ENCODE peak calls at places on chromosomes 13 and 19, in ten cellular contexts. Q is skeletal muscle cell; X is activated CD4-positive, alpha-beta T cell treated with anti-CD3 and anti-CD28 coated beads, Interleukin-2, amount 10 ng/mL, durations not matched to agents 7 days and 5 days; K is stimulated activated CD4-positive, alpha-beta T cell treated with anti-CD3 and anti-CD28 coated beads, Interleukin-1b, Interleukin-23, amount 100 ng/mL, for 4 hours; R is hepatocyte; U is NCI-H2081 treated with DMSO at 0.1 percent for 48 hours; M is T-helper 17 cell; D is GM06990; N is osteoblast; T is CD8-positive, alpha-beta memory T cell. V is an unnamed sample.
A peak's percentile ranks its signal among the peaks of the same experiment; 100 is the strongest.

GRCh38 chr19:43983544-43983911 is 460 bp upstream of the ZNF155 start:
- DNase-seq in Q (no peak), X (no peak), K (no peak), R (no peak), U (no peak), M (no peak), D (no peak), N (no peak), T (no peak), V (no peak)

GRCh38 chr19:3680939-3681338 is 19.3 kb downstream of the PIP5K1C start:
- DNase-seq in Q (no peak), X (no peak), K (no peak), R (no peak), U (no peak), M (no peak), D (no peak), N (no peak), T (no peak), V (no peak)

GRCh38 chr13:59409211-59409610 is 754.5 kb downstream of the DIAPH3 start:
- DNase-seq in Q (peak; percentile 49), X (no peak), K (no peak), R (peak; percentile 38), U (no peak), M (no peak), D (no peak), N (no peak), T (no peak), V (no peak)

GRCh38 chr19:1567116-1567847 is 843 bp downstream of the MEX3D start:
- DNase-seq in Q (no peak), X (no peak), K (no peak), R (peak; percentile 71), U (no peak), M (no peak), D (no peak), N (peak; percentile 97), T (no peak), V (no peak)

GRCh38 chr13:67231481-67231940 is 1.4 kb upstream of the PCDH9 start:
- DNase-seq in Q (no peak), X (no peak), K (no peak), R (no peak), U (no peak), M (no peak), D (no peak), N (peak; percentile 47), T (no peak), V (no peak)

GRCh38 chr13:38348890-38349289 is 761 bp upstream of the UFM1 start:
- DNase-seq in Q (peak; percentile 25), X (peak; percentile 20), K (peak; percentile 34), R (peak; percentile 51), U (no peak), M (no peak), D (peak; percentile 4), N (peak; percentile 56), T (peak; percentile 47), V (no peak)

GRCh38 chr13:79988573-79988972 is 352.4 kb downstream of the SPRY2 start:
- DNase-seq in Q (peak; percentile 65), X (no peak), K (no peak), R (peak; percentile 64), U (no peak), M (no peak), D (no peak), N (peak; percentile 39), T (no peak), V (no peak)

GRCh38 chr13:66219493-66219892 is 1010.6 kb downstream of the PCDH9 start:
- DNase-seq in Q (no peak), X (no peak), K (no peak), R (no peak), U (no peak), M (no peak), D (no peak), N (no peak), T (no peak), V (no peak)

GRCh38 chr13:114222461-114222968 is 12.2 kb upstream of the CDC16 start:
- DNase-seq in Q (no peak), X (no peak), K (no peak), R (no peak), U (no peak), M (no peak), D (peak; percentile 37), N (no peak), T (no peak), V (no peak)

GRCh38 chr19:55058781-55059610 is 4.0 kb downstream of the RDH13 start:
- DNase-seq in Q (no peak), X (no peak), K (no peak), R (no peak), U (no peak), M (no peak), D (no peak), N (peak; percentile 38), T (no peak), V (no peak)

GRCh38 chr19:46218160-46218559 is 11.4 kb upstream of the IGFL1 start:
- DNase-seq in Q (no peak), X (peak; percentile 58), K (no peak), R (peak; percentile 68), U (no peak), M (no peak), D (no peak), N (no peak), T (peak; percentile 31), V (peak; percentile 26)

GRCh38 chr19:48354332-48354992 is 9.3 kb downstream of the TMEM143 start:
- DNase-seq in Q (no peak), X (no peak), K (no peak), R (peak; percentile 56), U (no peak), M (no peak), D (no peak), N (no peak), T (no peak), V (no peak)

GRCh38 chr19:17611462-17612244 is 56.2 kb downstream of the COLGALT1 start:
- DNase-seq in Q (no peak), X (no peak), K (no peak), R (no peak), U (no peak), M (no peak), D (no peak), N (peak; percentile 77), T (no peak), V (no peak)

GRCh38 chr13:98826156-98826555 is 73.7 kb upstream of the SLC15A1 start:
- DNase-seq in Q (no peak), X (no peak), K (no peak), R (no peak), U (no peak), M (no peak), D (no peak), N (no peak), T (no peak), V (no peak)

GRCh38 chr19:44582581-44583265 is 30.6 kb upstream of the IGSF23 start:
- DNase-seq in Q (no peak), X (no peak), K (no peak), R (no peak), U (no peak), M (no peak), D (peak; percentile 13), N (no peak), T (no peak), V (no peak)

GRCh38 chr19:12611361-12611699 is 610 bp downstream of the ZNF791 start:
- DNase-seq in Q (peak; percentile 27), X (peak; percentile 12), K (no peak), R (peak; percentile 89), U (peak; percentile 1), M (no peak), D (no peak), N (peak; percentile 95), T (no peak), V (peak; percentile 78)

GRCh38 chr13:39840201-39840600 is 184.7 kb downstream of the COG6 start:
- DNase-seq in Q (no peak), X (no peak), K (no peak), R (no peak), U (no peak), M (no peak), D (no peak), N (peak; percentile 84), T (no peak), V (no peak)

GRCh38 chr13:60467098-60467497 is 70.1 kb downstream of the TDRD3 start:
- DNase-seq in Q (no peak), X (no peak), K (no peak), R (no peak), U (no peak), M (no peak), D (no peak), N (no peak), T (no peak), V (no peak)

GRCh38 chr13:27374650-27375049 is 49.8 kb upstream of the GTF3A start:
- DNase-seq in Q (peak; percentile 53), X (peak; percentile 59), K (peak; percentile 31), R (peak; percentile 91), U (peak; percentile 52), M (peak; percentile 26), D (no peak), N (peak; percentile 95), T (peak; percentile 65), V (peak; percentile 39)

GRCh38 chr19:50331187-50332013 is 2.2 kb upstream of the KCNC3 start:
- DNase-seq in Q (no peak), X (peak; percentile 37), K (no peak), R (no peak), U (no peak), M (no peak), D (peak; percentile 38), N (peak; percentile 73), T (no peak), V (no peak)

GRCh38 chr19:33324628-33325027 is 22.3 kb upstream of the CEBPA start:
- DNase-seq in Q (no peak), X (no peak), K (no peak), R (no peak), U (no peak), M (no peak), D (no peak), N (no peak), T (no peak), V (no peak)

GRCh38 chr19:12891553-12892021 is 627 bp downstream of the GCDH start:
- DNase-seq in Q (no peak), X (no peak), K (no peak), R (no peak), U (no peak), M (no peak), D (no peak), N (peak; percentile 59), T (no peak), V (no peak)

GRCh38 chr19:35557539-35558399 is 5.7 kb downstream of the ATP4A start:
- DNase-seq in Q (no peak), X (peak; percentile 36), K (peak; percentile 34), R (peak; percentile 78), U (no peak), M (peak; percentile 43), D (peak; percentile 82), N (peak; percentile 89), T (no peak), V (no peak)

GRCh38 chr19:41407271-41407670 is 9.7 kb downstream of the BCKDHA start:
- DNase-seq in Q (no peak), X (no peak), K (no peak), R (no peak), U (no peak), M (no peak), D (no peak), N (no peak), T (no peak), V (no peak)

GRCh38 chr19:16068696-16069259 is 7.5 kb upstream of the TPM4 start:
- DNase-seq in Q (no peak), X (no peak), K (no peak), R (no peak), U (no peak), M (no peak), D (no peak), N (no peak), T (peak; percentile 10), V (no peak)

GRCh38 chr19:6100284-6100915 is 9.9 kb downstream of the RFX2 start:
- DNase-seq in Q (no peak), X (peak; percentile 33), K (no peak), R (no peak), U (no peak), M (no peak), D (peak; percentile 59), N (no peak), T (no peak), V (no peak)

GRCh38 chr13:111225810-111226546 is 94.5 kb upstream of the TEX29 start:
- DNase-seq in Q (no peak), X (no peak), K (no peak), R (no peak), U (no peak), M (no peak), D (no peak), N (no peak), T (no peak), V (no peak)

GRCh38 chr19:55383789-55384575 is at the start of gene TMEM238:
- DNase-seq in Q (no peak), X (peak; percentile 56), K (peak; percentile 18), R (peak; percentile 86), U (no peak), M (peak; percentile 27), D (peak; percentile 83), N (peak; percentile 98), T (peak; percentile 61), V (peak; percentile 83)

V was measured in T47D.